ENCODE peak calls at places on chromosomes 3 and 15, in six cellular contexts. J is amygdala; H is central memory CD4-positive, alpha-beta T cell; I is WERI-Rb-1; O is activated naive CD8-positive, alpha-beta T cell treated with anti-CD3 and anti-CD28 coated beads, Interleukin-2, amount 50 U/mL, for 16 hours; Q is stimulated activated CD4-positive, alpha-beta T cell treated with anti-CD3 and anti-CD28 coated beads, Interleukin-1b, Interleukin-23, amount 100 ng/mL, for 4 hours. N is an unnamed sample.

GRCh38 chr3:25558106-25558505 is 106.6 kb downstream of the TOP2B start:
- DNase-seq in J (no peak), H (no peak), I (no peak), O (no peak), Q (no peak), N (no peak)

GRCh38 chr15:101267320-101268104 is 9.8 kb downstream of the SELENOS start:
- DNase-seq in J (peak), H (no peak), I (no peak), O (no peak), Q (no peak), N (no peak)

GRCh38 chr3:42539871-42540714 is 37.6 kb downstream of the VIPR1 start:
- DNase-seq in J (no peak), H (peak), I (peak), O (peak), Q (peak), N (no peak)

GRCh38 chr3:14780927-14781507 is 37.7 kb upstream of the FGD5 start:
- DNase-seq in J (no peak), H (no peak), I (peak), O (no peak), Q (no peak), N (peak)

GRCh38 chr15:99909914-99910313 is 176.7 kb upstream of the LYSMD4 start:
- DNase-seq in J (no peak), H (no peak), I (peak), O (no peak), Q (no peak), N (peak)

GRCh38 chr15:28459279-28459678 is 73.5 kb downstream of the GOLGA8G start:
- DNase-seq in J (no peak), H (no peak), I (no peak), O (no peak), Q (no peak), N (no peak)

GRCh38 chr3:126527455-126528211 is 3.7 kb downstream of the CHST13 start:
- DNase-seq in J (no peak), H (no peak), I (no peak), O (no peak), Q (no peak), N (no peak)

GRCh38 chr3:50242778-50243551 is 7.0 kb downstream of the GNAI2 start:
- DNase-seq in J (no peak), H (no peak), I (no peak), O (no peak), Q (no peak), N (no peak)

N was measured in RKO.